ENCODE peak calls at places on chromosomes 5 and 9, in six cellular contexts. One of them, this sample, is unnamed.

GRCh38 chr9:32136700-32137339 is 247.6 kb upstream of the ACO1 start:
- DNase-seq in endothelial cell of umbilical vein: no peak
- DNase-seq in GM12878: no peak
- DNase-seq in K562: no peak
- DNase-seq in A549: peak
- DNase-seq in HepG2: peak
- DNase-seq in this sample: peak

GRCh38 chr5:9920696-9921095 is 290.5 kb upstream of the TAS2R1 start:
- DNase-seq in A549: no peak
- DNase-seq in endothelial cell of umbilical vein: no peak
- DNase-seq in K562: peak
- DNase-seq in HepG2: no peak
- DNase-seq in GM12878: no peak
- DNase-seq in this sample: no peak

GRCh38 chr5:131384616-131385214 is 120.9 kb downstream of the CDC42SE2 start:
- DNase-seq in A549: no peak
- DNase-seq in GM12878: no peak
- DNase-seq in HepG2: no peak
- DNase-seq in endothelial cell of umbilical vein: no peak
- DNase-seq in K562: peak
- DNase-seq in this sample: no peak

GRCh38 chr9:79759460-79759859 is 187.7 kb downstream of the TLE4 start:
- DNase-seq in A549: no peak
- DNase-seq in endothelial cell of umbilical vein: no peak
- DNase-seq in K562: no peak
- DNase-seq in HepG2: no peak
- DNase-seq in GM12878: no peak
- DNase-seq in this sample: no peak

GRCh38 chr9:95977366-95977765 is 101.9 kb downstream of the ERCC6L2 start:
- DNase-seq in endothelial cell of umbilical vein: no peak
- DNase-seq in GM12878: no peak
- DNase-seq in K562: no peak
- DNase-seq in HepG2: no peak
- DNase-seq in A549: no peak
- DNase-seq in this sample: no peak

GRCh38 chr5:177469061-177469628 is 4.3 kb downstream of the DBN1 start:
- DNase-seq in HepG2: no peak
- DNase-seq in K562: no peak
- DNase-seq in endothelial cell of umbilical vein: no peak
- DNase-seq in A549: no peak
- DNase-seq in GM12878: no peak
- DNase-seq in this sample: no peak

GRCh38 chr5:149603210-149603609 is 21.9 kb downstream of the ARHGEF37 start:
- DNase-seq in K562: peak
- DNase-seq in GM12878: no peak
- DNase-seq in HepG2: no peak
- DNase-seq in A549: no peak
- DNase-seq in endothelial cell of umbilical vein: no peak
- DNase-seq in this sample: no peak

GRCh38 chr9:88824711-88825110 is 166.6 kb upstream of the S1PR3 start:
- DNase-seq in K562: no peak
- DNase-seq in HepG2: no peak
- DNase-seq in A549: no peak
- DNase-seq in endothelial cell of umbilical vein: no peak
- DNase-seq in GM12878: no peak
- DNase-seq in this sample: peak

GRCh38 chr5:129853588-129853987 is 50.7 kb upstream of the CHSY3 start:
- DNase-seq in HepG2: no peak
- DNase-seq in endothelial cell of umbilical vein: peak
- DNase-seq in A549: no peak
- DNase-seq in K562: no peak
- DNase-seq in GM12878: no peak
- DNase-seq in this sample: no peak

GRCh38 chr5:1536298-1537165 is 12.8 kb upstream of the LPCAT1 start:
- DNase-seq in HepG2: peak
- DNase-seq in GM12878: peak
- DNase-seq in endothelial cell of umbilical vein: peak
- DNase-seq in K562: no peak
- DNase-seq in A549: no peak
- DNase-seq in this sample: no peak

GRCh38 chr5:144484124-144484897 is 313.6 kb downstream of the KCTD16 start:
- DNase-seq in A549: no peak
- DNase-seq in endothelial cell of umbilical vein: peak
- DNase-seq in GM12878: no peak
- DNase-seq in HepG2: no peak
- DNase-seq in K562: no peak
- DNase-seq in this sample: no peak

GRCh38 chr9:115739096-115739875 is 414.3 kb upstream of the PAPPA start:
- DNase-seq in K562: no peak
- DNase-seq in GM12878: no peak
- DNase-seq in A549: no peak
- DNase-seq in HepG2: no peak
- DNase-seq in endothelial cell of umbilical vein: no peak
- DNase-seq in this sample: no peak

GRCh38 chr5:55324815-55325418 is 17.1 kb downstream of the MTREX start:
- DNase-seq in HepG2: peak
- DNase-seq in A549: peak
- DNase-seq in GM12878: no peak
- DNase-seq in K562: peak
- DNase-seq in endothelial cell of umbilical vein: peak
- DNase-seq in this sample: peak

GRCh38 chr9:6184749-6185645 is 30.6 kb upstream of the IL33 start:
- DNase-seq in A549: no peak
- DNase-seq in endothelial cell of umbilical vein: peak
- DNase-seq in GM12878: peak
- DNase-seq in HepG2: no peak
- DNase-seq in K562: no peak
- DNase-seq in this sample: no peak

GRCh38 chr5:73883646-73884045 is 257.6 kb downstream of the ARHGEF28 start:
- DNase-seq in K562: no peak
- DNase-seq in endothelial cell of umbilical vein: no peak
- DNase-seq in GM12878: no peak
- DNase-seq in A549: no peak
- DNase-seq in HepG2: no peak
- DNase-seq in this sample: no peak

DNA sequence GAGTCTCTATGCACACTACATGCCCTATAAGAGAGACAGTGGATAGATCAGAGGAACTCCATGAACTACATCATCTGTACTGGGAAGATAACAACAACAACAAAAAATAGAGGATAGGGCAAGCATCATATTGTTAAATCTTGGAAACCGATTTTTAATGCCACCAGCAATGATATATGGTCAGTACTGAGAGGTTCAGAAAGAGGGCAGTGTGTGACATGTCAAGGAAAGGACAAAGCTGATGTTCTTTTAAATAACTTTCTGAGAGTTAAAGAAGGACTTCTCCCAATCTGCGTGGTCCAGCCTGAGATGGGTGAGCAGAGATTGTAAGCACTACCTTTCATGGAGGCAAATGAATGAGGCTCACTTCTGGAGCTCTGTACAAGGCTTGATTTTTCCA is 62.0 kb upstream of the PHF24 start:
- DNase-seq in A549: no peak
- DNase-seq in HepG2: no peak
- DNase-seq in GM12878: no peak
- DNase-seq in K562: no peak
- DNase-seq in endothelial cell of umbilical vein: no peak
- DNase-seq in this sample: peak
- TF ChIP-seq CTCF in A549: no peak
- TF ChIP-seq CTCF in HepG2: no peak
- TF ChIP-seq CTCF in GM12878: no peak
- TF ChIP-seq CTCF in K562: peak
- TF ChIP-seq CTCF in endothelial cell of umbilical vein: no peak
- TF ChIP-seq CTCF in this sample: peak

GRCh38 chr9:698276-698675 is 143.2 kb upstream of the DMRT1 start:
- DNase-seq in HepG2: no peak
- DNase-seq in GM12878: no peak
- DNase-seq in A549: no peak
- DNase-seq in K562: no peak
- DNase-seq in endothelial cell of umbilical vein: peak
- DNase-seq in this sample: no peak

GRCh38 chr9:699396-699795 is 142.1 kb upstream of the DMRT1 start:
- DNase-seq in K562: no peak
- DNase-seq in A549: no peak
- DNase-seq in GM12878: no peak
- DNase-seq in HepG2: no peak
- DNase-seq in endothelial cell of umbilical vein: no peak
- DNase-seq in this sample: no peak

GRCh38 chr9:700365-701282 is 140.9 kb upstream of the DMRT1 start:
- DNase-seq in K562: no peak
- DNase-seq in A549: no peak
- DNase-seq in HepG2: no peak
- DNase-seq in GM12878: no peak
- DNase-seq in endothelial cell of umbilical vein: no peak
- DNase-seq in this sample: no peak

GRCh38 chr9:696332-697090 is 145.0 kb upstream of the DMRT1 start:
- DNase-seq in endothelial cell of umbilical vein: peak
- DNase-seq in K562: no peak
- DNase-seq in GM12878: no peak
- DNase-seq in HepG2: peak
- DNase-seq in A549: peak
- DNase-seq in this sample: no peak

GRCh38 chr9:698937-699336 is 142.6 kb upstream of the DMRT1 start:
- DNase-seq in endothelial cell of umbilical vein: no peak
- DNase-seq in GM12878: no peak
- DNase-seq in A549: no peak
- DNase-seq in K562: no peak
- DNase-seq in HepG2: no peak
- DNase-seq in this sample: no peak
- H3K4me3 ChIP-seq in endothelial cell of umbilical vein: no peak
- H3K4me3 ChIP-seq in GM12878: no peak
- H3K4me3 ChIP-seq in A549: no peak
- H3K4me3 ChIP-seq in K562: no peak
- H3K4me3 ChIP-seq in HepG2: no peak
- H3K4me3 ChIP-seq in this sample: no peak

GRCh38 chr9:20351715-20352114 is 270.6 kb downstream of the MLLT3 start:
- DNase-seq in GM12878: no peak
- DNase-seq in endothelial cell of umbilical vein: no peak
- DNase-seq in A549: no peak
- DNase-seq in K562: no peak
- DNase-seq in HepG2: no peak
- DNase-seq in this sample: no peak

GRCh38 chr9:20353529-20353928 is 268.8 kb downstream of the MLLT3 start:
- DNase-seq in GM12878: no peak
- DNase-seq in K562: no peak
- DNase-seq in HepG2: no peak
- DNase-seq in A549: no peak
- DNase-seq in endothelial cell of umbilical vein: no peak
- DNase-seq in this sample: no peak

GRCh38 chr9:20352531-20352930 is 269.8 kb downstream of the MLLT3 start:
- DNase-seq in A549: no peak
- DNase-seq in K562: no peak
- DNase-seq in endothelial cell of umbilical vein: no peak
- DNase-seq in HepG2: no peak
- DNase-seq in GM12878: no peak
- DNase-seq in this sample: no peak

GRCh38 chr9:20355022-20355421 is 267.3 kb downstream of the MLLT3 start:
- DNase-seq in GM12878: no peak
- DNase-seq in endothelial cell of umbilical vein: no peak
- DNase-seq in A549: no peak
- DNase-seq in HepG2: no peak
- DNase-seq in K562: no peak
- DNase-seq in this sample: no peak

GRCh38 chr9:20353931-20354652 is 268.2 kb downstream of the MLLT3 start:
- DNase-seq in endothelial cell of umbilical vein: no peak
- DNase-seq in A549: no peak
- DNase-seq in K562: no peak
- DNase-seq in GM12878: no peak
- DNase-seq in HepG2: no peak
- DNase-seq in this sample: no peak
- TF ChIP-seq MYC in endothelial cell of umbilical vein: no peak
- TF ChIP-seq MYC in A549: no peak
- TF ChIP-seq MYC in K562: no peak
- TF ChIP-seq MYC in GM12878: no peak
- TF ChIP-seq MYC in HepG2: no peak
- TF ChIP-seq MYC in this sample: no peak

GRCh38 chr9:81969971-81970370 is 18.6 kb upstream of the SPATA31D1 start:
- DNase-seq in endothelial cell of umbilical vein: no peak
- DNase-seq in A549: no peak
- DNase-seq in HepG2: no peak
- DNase-seq in K562: no peak
- DNase-seq in GM12878: no peak
- DNase-seq in this sample: no peak
- TF ChIP-seq CTCF in endothelial cell of umbilical vein: no peak
- TF ChIP-seq CTCF in A549: no peak
- TF ChIP-seq CTCF in HepG2: no peak
- TF ChIP-seq CTCF in K562: no peak
- TF ChIP-seq CTCF in GM12878: no peak
- TF ChIP-seq CTCF in this sample: no peak

GRCh38 chr9:94696545-94696944 is 30.0 kb upstream of the AOPEP start:
- DNase-seq in GM12878: no peak
- DNase-seq in K562: no peak
- DNase-seq in HepG2: no peak
- DNase-seq in endothelial cell of umbilical vein: no peak
- DNase-seq in A549: no peak
- DNase-seq in this sample: no peak

GRCh38 chr9:94700445-94700844 is 26.1 kb upstream of the AOPEP start:
- DNase-seq in HepG2: no peak
- DNase-seq in endothelial cell of umbilical vein: no peak
- DNase-seq in K562: no peak
- DNase-seq in GM12878: no peak
- DNase-seq in A549: no peak
- DNase-seq in this sample: no peak

GRCh38 chr9:94699715-94700114 is 26.8 kb upstream of the AOPEP start:
- DNase-seq in A549: no peak
- DNase-seq in endothelial cell of umbilical vein: no peak
- DNase-seq in HepG2: no peak
- DNase-seq in K562: no peak
- DNase-seq in GM12878: no peak
- DNase-seq in this sample: no peak

GRCh38 chr9:94693485-94694191 is 32.9 kb upstream of the AOPEP start:
- DNase-seq in K562: no peak
- DNase-seq in endothelial cell of umbilical vein: no peak
- DNase-seq in GM12878: no peak
- DNase-seq in A549: no peak
- DNase-seq in HepG2: no peak
- DNase-seq in this sample: no peak

DNA sequence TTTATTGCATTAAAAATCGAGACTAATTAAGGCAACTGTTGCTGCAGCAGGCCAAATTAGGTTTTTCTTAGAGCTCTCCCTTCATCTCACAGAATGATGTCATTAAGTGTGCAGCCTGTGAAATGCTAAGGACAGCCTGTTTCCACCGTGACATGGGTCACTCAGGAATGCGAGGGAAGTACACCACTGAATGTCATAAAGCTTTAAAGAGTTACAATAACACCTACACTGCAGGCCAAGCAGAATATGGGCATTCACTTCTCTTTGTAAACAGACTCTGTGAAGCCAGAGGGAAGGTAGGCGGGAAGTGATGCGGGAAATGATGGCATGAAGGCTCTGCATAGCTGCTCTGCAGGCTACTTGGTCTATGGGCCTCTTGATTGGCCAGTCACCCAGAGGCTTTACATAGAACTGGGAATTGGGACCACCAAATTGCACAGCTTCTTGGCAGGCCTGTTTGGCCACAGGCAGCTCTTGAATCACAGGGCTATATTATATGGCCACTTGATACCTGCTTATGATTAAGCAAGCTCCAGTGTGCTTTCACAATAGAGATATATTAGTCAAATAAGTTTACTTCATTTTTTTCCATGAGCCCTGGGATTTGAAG is 28.4 kb upstream of the AOPEP start:
- DNase-seq in A549: no peak
- DNase-seq in HepG2: peak
- DNase-seq in K562: no peak
- DNase-seq in endothelial cell of umbilical vein: no peak
- DNase-seq in GM12878: no peak
- DNase-seq in this sample: no peak
- H3K4me3 ChIP-seq in A549: no peak
- H3K4me3 ChIP-seq in HepG2: no peak
- H3K4me3 ChIP-seq in K562: no peak
- H3K4me3 ChIP-seq in endothelial cell of umbilical vein: no peak
- H3K4me3 ChIP-seq in GM12878: no peak
- H3K4me3 ChIP-seq in this sample: no peak